ENCODE peak calls at places on chromosomes 4 and X, in six cellular contexts. S, D, A, T, B and E are unnamed samples.

GRCh38 chr4:150236626-150237025 is 158.4 kb downstream of the DCLK2 start:
- DNase-seq in S (no peak), D (no peak), A (no peak), T (no peak), B (peak), E (no peak)

GRCh38 chr4:92305878-92306520 is 2.2 kb downstream of the GRID2 start:
- DNase-seq in S (peak), D (no peak), A (no peak), T (no peak), B (no peak), E (no peak)

GRCh38 chrX:130224810-130225209 is 43.9 kb downstream of the ZNF280C start:
- DNase-seq in S (no peak), D (no peak), A (no peak), T (no peak), B (no peak), E (no peak)

GRCh38 chr4:2462218-2462991 is 6.5 kb upstream of the RNF4 start:
- DNase-seq in S (peak), D (peak), A (peak), T (no peak), B (peak), E (peak)

GRCh38 chr4:27081675-27082579 is 221.3 kb downstream of the STIM2 start:
- DNase-seq in S (no peak), D (peak), A (no peak), T (peak), B (no peak), E (peak)

GRCh38 chr4:71186566-71187398 is 152.0 kb upstream of the SLC4A4 start:
- DNase-seq in S (peak), D (peak), A (peak), T (no peak), B (peak), E (peak)

GRCh38 chr4:22688236-22688635 is 4.5 kb upstream of the GBA3 start:
- DNase-seq in S (no peak), D (no peak), A (no peak), T (no peak), B (peak), E (no peak)

GRCh38 chrX:37926700-37927099 is 79.3 kb upstream of the DYNLT3 start:
- DNase-seq in S (no peak), D (no peak), A (no peak), T (peak), B (peak), E (no peak)

GRCh38 chr4:13546855-13547562 is 2.7 kb upstream of the NKX3-2 start:
- DNase-seq in S (peak), D (no peak), A (no peak), T (no peak), B (no peak), E (peak)

GRCh38 chr4:93217423-93217822 is 611.1 kb upstream of the ATOH1 start:
- DNase-seq in S (no peak), D (no peak), A (no peak), T (no peak), B (no peak), E (no peak)

GRCh38 chr4:83821493-83821892 is 285.6 kb downstream of the GPAT3 start:
- DNase-seq in S (no peak), D (no peak), A (no peak), T (no peak), B (no peak), E (no peak)

GRCh38 chrX:109776986-109777385 is 43.9 kb upstream of the ACSL4 start:
- DNase-seq in S (no peak), D (no peak), A (no peak), T (no peak), B (no peak), E (no peak)

GRCh38 chrX:104430720-104431119 is 135.3 kb upstream of the IL1RAPL2 start:
- DNase-seq in S (no peak), D (no peak), A (no peak), T (no peak), B (no peak), E (no peak)

GRCh38 chr4:40547446-40548132 is 82.1 kb downstream of the RBM47 start:
- DNase-seq in S (no peak), D (no peak), A (no peak), T (no peak), B (no peak), E (no peak)

GRCh38 chrX:49162620-49163019 is at the start of gene MAGIX:
- DNase-seq in S (no peak), D (no peak), A (no peak), T (no peak), B (no peak), E (no peak)

GRCh38 chr4:94889523-94889922 is 131.8 kb downstream of the BMPR1B start:
- DNase-seq in S (no peak), D (no peak), A (no peak), T (no peak), B (no peak), E (no peak)

GRCh38 chr4:33924239-33924638 is 2320.1 kb downstream of the ARAP2 start:
- DNase-seq in S (no peak), D (no peak), A (no peak), T (no peak), B (peak), E (no peak)

GRCh38 chrX:40687169-40687568 is 39.8 kb upstream of the CXorf38 start:
- DNase-seq in S (no peak), D (no peak), A (no peak), T (no peak), B (no peak), E (no peak)

GRCh38 chr4:106253364-106254129 is 62.5 kb downstream of the TBCK start:
- DNase-seq in S (no peak), D (no peak), A (no peak), T (no peak), B (no peak), E (no peak)

DNA sequence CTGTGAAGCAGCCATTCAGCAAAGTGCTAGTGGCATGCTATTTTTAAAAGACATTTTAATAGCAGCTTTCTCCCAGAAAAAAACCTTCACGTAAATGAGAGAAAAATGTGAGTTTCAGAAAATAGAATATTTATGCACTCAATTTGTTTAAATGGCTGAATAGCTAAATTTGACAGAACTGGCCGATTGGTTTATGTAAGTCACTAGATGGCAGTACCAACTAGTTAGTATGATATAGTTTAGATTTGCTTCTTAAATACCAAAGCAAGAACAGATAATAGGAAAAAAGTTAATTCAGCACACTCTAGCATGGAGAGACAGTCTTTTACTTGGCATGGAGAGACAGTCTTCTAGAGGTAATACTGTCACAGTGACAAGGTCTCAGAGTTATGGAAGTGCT is 250.1 kb downstream of the SNCA start:
- DNase-seq in S (no peak), D (no peak), A (no peak), T (no peak), B (peak), E (no peak)
- TF ChIP-seq CTCF in S (peak), D (peak), A (no peak), T (peak), B (peak), E (no peak)

GRCh38 chrX:54447461-54447860 is 7.3 kb downstream of the TSR2 start:
- DNase-seq in S (no peak), D (no peak), A (no peak), T (no peak), B (no peak), E (no peak)

GRCh38 chrX:54449929-54450328 is 9.7 kb downstream of the TSR2 start:
- DNase-seq in S (no peak), D (no peak), A (no peak), T (no peak), B (no peak), E (no peak)

GRCh38 chrX:54452920-54453319 is 12.7 kb downstream of the TSR2 start:
- DNase-seq in S (peak), D (no peak), A (no peak), T (no peak), B (peak), E (no peak)
- TF ChIP-seq CTCF in S (peak), D (peak), A (no peak), T (no peak), B (peak), E (no peak)

DNA sequence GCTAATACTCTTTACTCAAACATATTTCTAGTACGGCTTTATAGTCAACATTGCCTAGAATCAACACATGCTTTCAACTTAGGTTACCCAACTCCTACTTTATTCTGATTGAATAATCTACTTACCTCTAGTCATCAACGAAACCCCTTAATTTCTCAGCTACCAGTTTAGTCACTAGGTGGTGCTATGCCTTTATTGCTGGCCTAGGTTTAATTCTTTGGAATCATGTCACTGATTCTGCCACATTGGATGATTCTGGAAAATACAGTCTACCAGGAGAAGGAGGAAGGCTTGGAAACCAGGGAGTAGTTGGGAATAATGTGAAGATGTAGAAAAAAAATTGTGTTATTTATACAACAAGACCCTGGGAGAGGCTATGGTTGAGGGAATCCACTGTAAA is 167.7 kb downstream of the DCAF12L2 start:
- DNase-seq in S (no peak), D (no peak), A (no peak), T (no peak), B (no peak), E (no peak)
- TF ChIP-seq CTCF in S (peak), D (peak), A (no peak), T (peak), B (no peak), E (peak)

DNA sequence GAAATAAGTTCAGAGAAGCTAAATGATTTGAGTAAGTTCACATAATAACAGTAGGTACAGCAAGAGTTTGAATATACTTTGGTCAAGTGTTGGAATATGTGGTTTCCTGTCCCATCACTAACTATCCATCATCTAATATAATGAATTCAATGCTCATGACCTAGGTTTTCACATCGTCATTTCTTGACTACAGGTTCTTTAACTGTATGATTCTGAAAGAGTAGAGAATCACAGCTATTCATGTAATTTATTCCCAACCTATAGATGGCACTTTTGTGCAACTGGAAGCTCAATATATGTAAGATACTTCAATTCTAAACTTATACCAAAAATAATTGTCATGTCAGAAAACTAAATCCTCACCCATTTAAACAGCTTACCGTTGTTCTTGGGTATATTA is 53.1 kb downstream of the TIGD2 start:
- DNase-seq in S (no peak), D (no peak), A (no peak), T (no peak), B (no peak), E (no peak)
- TF ChIP-seq CTCF in S (peak), D (no peak), A (no peak), T (no peak), B (no peak), E (no peak)

DNA sequence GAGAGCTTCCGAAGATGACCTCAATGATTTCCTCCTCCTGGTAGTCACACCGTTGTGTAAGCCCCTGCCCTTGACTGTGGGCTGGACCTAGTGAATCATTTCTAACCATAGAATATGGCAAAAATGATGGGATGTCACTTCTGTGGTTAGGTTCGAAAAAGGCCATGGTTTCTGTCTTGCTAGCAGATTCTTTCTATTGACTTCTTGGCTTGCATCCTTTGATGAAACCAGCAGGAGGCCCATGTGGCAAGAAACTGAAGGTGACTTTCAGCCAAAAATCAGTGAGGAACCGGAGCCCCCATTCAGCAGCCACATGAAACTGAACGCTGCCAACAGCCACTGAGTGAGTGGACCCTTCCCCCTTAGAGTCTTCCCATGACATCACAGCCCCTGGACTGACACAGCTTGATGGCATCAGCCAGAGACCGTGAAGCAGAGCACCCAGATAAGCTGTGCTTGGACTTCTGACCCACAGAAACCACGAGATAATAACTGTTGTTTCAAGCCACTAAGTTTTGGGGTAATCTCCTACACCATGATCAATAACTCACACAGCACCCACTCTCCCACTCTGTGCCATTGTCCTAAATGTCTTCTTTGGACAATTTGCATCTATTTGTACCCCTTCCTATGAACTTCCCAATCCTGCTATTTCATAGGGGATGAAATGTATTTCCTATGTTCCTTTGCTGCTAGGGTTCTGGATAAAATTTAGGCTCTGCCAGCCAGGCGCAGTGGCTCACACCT is 148.0 kb upstream of the STX18 start:
- DNase-seq in S (no peak), D (no peak), A (no peak), T (peak), B (peak), E (peak)
- TF ChIP-seq CTCF in S (no peak), D (no peak), A (no peak), T (peak), B (no peak), E (peak)

GRCh38 chr4:878796-879729 is 53.1 kb downstream of the GAK start:
- DNase-seq in S (no peak), D (no peak), A (no peak), T (no peak), B (no peak), E (no peak)

GRCh38 chr4:874971-875817 is 49.3 kb upstream of the CPLX1 start:
- DNase-seq in S (no peak), D (no peak), A (no peak), T (no peak), B (no peak), E (no peak)

GRCh38 chr4:877502-877901 is 51.6 kb upstream of the CPLX1 start:
- DNase-seq in S (no peak), D (no peak), A (no peak), T (no peak), B (no peak), E (no peak)

GRCh38 chr4:875818-876423 is 50.0 kb upstream of the CPLX1 start:
- DNase-seq in S (no peak), D (no peak), A (no peak), T (no peak), B (no peak), E (no peak)

GRCh38 chr4:876780-877179 is 50.9 kb upstream of the CPLX1 start:
- DNase-seq in S (no peak), D (no peak), A (no peak), T (no peak), B (no peak), E (no peak)
- TF ChIP-seq CTCF in S (peak), D (peak), A (peak), T (no peak), B (peak), E (no peak)

DNA sequence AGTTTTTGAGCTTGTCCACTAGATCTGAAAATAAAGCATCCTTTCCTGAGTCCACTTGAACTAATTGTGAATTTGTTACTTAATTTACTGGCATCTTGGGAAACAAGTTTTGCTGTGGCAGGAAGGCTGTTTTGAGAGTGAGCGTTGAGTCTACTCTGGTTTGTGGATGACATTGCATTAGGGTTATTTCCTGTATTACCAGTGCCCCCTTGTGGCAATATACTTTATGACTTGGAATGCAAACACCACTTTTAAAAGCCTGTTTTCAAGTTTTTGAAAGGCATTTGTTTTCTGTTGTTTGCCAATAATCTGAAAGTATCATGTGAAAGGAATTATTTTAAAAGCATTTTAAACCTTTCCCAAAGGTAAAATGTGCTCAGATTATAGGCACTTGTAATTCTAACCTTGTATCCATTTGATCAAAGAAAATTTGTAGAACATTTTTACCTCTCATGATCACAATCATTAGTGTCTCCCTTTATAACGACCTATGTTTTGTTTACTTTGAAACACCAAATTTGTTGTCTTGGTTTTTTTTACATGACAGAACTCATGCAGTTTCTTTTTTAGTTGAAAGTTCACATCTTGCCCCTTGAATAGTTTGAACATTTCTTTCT is 18.0 kb upstream of the CYP2U1 start:
- DNase-seq in S (peak), D (no peak), A (no peak), T (no peak), B (peak), E (peak)
- TF ChIP-seq CTCF in S (peak), D (peak), A (peak), T (peak), B (peak), E (peak)

GRCh38 chr4:148874331-148874730 is 432.1 kb upstream of the NR3C2 start:
- DNase-seq in S (no peak), D (no peak), A (no peak), T (no peak), B (no peak), E (no peak)
- TF ChIP-seq CTCF in S (no peak), D (no peak), A (no peak), T (no peak), B (no peak), E (no peak)